ENCODE peak calls at places on chromosomes 12 and 14, in six cellular contexts. O is HepG2, H is GM12865, L is brain microvascular endothelial cell, D is fibroblast of lung, C is neural crest cell. J is an unnamed sample.

GRCh38 chr14:29668201-29668600 is 259.4 kb downstream of the PRKD1 start:
- DNase-seq in O (no peak), H (no peak), L (no peak), D (peak), C (no peak), J (no peak)

GRCh38 chr14:90409209-90409730 is 12.4 kb downstream of the CALM1 start:
- DNase-seq in O (no peak), H (no peak), L (peak), D (peak), C (no peak), J (peak)

GRCh38 chr14:102554835-102555819 is 37.3 kb upstream of the RCOR1 start:
- DNase-seq in O (no peak), H (peak), L (no peak), D (peak), C (peak), J (no peak)

GRCh38 chr12:54304187-54304810 is 3.5 kb upstream of the NFE2 start:
- DNase-seq in O (peak), H (no peak), L (no peak), D (peak), C (no peak), J (no peak)

GRCh38 chr14:74018029-74018703 is 922 bp downstream of the ENTPD5 start:
- DNase-seq in O (peak), H (no peak), L (no peak), D (peak), C (no peak), J (peak)

GRCh38 chr12:32698285-32698684 is 19.2 kb downstream of the DNM1L start:
- DNase-seq in O (no peak), H (no peak), L (no peak), D (no peak), C (no peak), J (no peak)

GRCh38 chr12:53123578-53124351 is 20.5 kb downstream of the SOAT2 start:
- DNase-seq in O (no peak), H (no peak), L (peak), D (peak), C (no peak), J (no peak)

GRCh38 chr14:94748667-94749347 is 21.1 kb downstream of the GSC start:
- DNase-seq in O (peak), H (peak), L (peak), D (no peak), C (peak), J (no peak)

GRCh38 chr12:103495158-103495782 is 498 bp downstream of the C12orf42 start:
- DNase-seq in O (no peak), H (peak), L (no peak), D (no peak), C (peak), J (no peak)

GRCh38 chr12:6183689-6184441 is 16.3 kb upstream of the CD9 start:
- DNase-seq in O (peak), H (no peak), L (no peak), D (peak), C (no peak), J (no peak)

GRCh38 chr14:31206536-31207286 is 882 bp downstream of the HECTD1 start:
- DNase-seq in O (peak), H (peak), L (peak), D (peak), C (peak), J (no peak)

GRCh38 chr12:6038160-6038559 is 86.3 kb downstream of the VWF start:
- DNase-seq in O (peak), H (peak), L (peak), D (peak), C (peak), J (peak)

GRCh38 chr12:122421263-122421814 is 1.1 kb downstream of the CLIP1 start:
- DNase-seq in O (peak), H (peak), L (peak), D (peak), C (no peak), J (no peak)

GRCh38 chr14:86022031-86022629 is 492.2 kb downstream of the FLRT2 start:
- DNase-seq in O (no peak), H (no peak), L (peak), D (peak), C (no peak), J (peak)

GRCh38 chr12:58629376-58629775 is 290.9 kb downstream of the LRIG3 start:
- DNase-seq in O (no peak), H (no peak), L (no peak), D (peak), C (no peak), J (peak)

GRCh38 chr12:89092297-89092696 is 260.0 kb downstream of the DUSP6 start:
- DNase-seq in O (no peak), H (no peak), L (no peak), D (no peak), C (no peak), J (no peak)

GRCh38 chr12:11836282-11836963 is 186.9 kb downstream of the ETV6 start:
- DNase-seq in O (no peak), H (peak), L (no peak), D (no peak), C (no peak), J (no peak)

GRCh38 chr12:6987956-6988573 is 17.4 kb downstream of the EMG1 start:
- DNase-seq in O (no peak), H (no peak), L (no peak), D (no peak), C (no peak), J (no peak)

GRCh38 chr12:64219135-64219534 is 3.0 kb downstream of the KICS2 start:
- DNase-seq in O (no peak), H (no peak), L (no peak), D (no peak), C (no peak), J (no peak)

GRCh38 chr12:15899282-15899870 is 11.8 kb upstream of the DERA start:
- DNase-seq in O (peak), H (peak), L (no peak), D (no peak), C (no peak), J (no peak)

GRCh38 chr12:82996168-82996812 is 309.6 kb downstream of the TMTC2 start:
- DNase-seq in O (no peak), H (peak), L (no peak), D (peak), C (no peak), J (no peak)

GRCh38 chr12:57106021-57106708 is 5.0 kb downstream of the STAT6 start:
- DNase-seq in O (no peak), H (no peak), L (no peak), D (no peak), C (no peak), J (no peak)

GRCh38 chr14:69868363-69868963 is 10.8 kb upstream of the SMOC1 start:
- DNase-seq in O (no peak), H (no peak), L (no peak), D (no peak), C (no peak), J (no peak)

GRCh38 chr12:124616394-124617343 is 49.3 kb upstream of the NCOR2 start:
- DNase-seq in O (no peak), H (no peak), L (no peak), D (no peak), C (no peak), J (no peak)

GRCh38 chr12:77617818-77618217 is 212.9 kb upstream of the NAV3 start:
- DNase-seq in O (no peak), H (no peak), L (no peak), D (no peak), C (no peak), J (no peak)

GRCh38 chr14:56099081-56099797 is 19.0 kb upstream of the PELI2 start:
- DNase-seq in O (peak), H (no peak), L (no peak), D (peak), C (no peak), J (no peak)

GRCh38 chr14:37118673-37119366 is 53.6 kb downstream of the SLC25A21 start:
- DNase-seq in O (no peak), H (no peak), L (no peak), D (no peak), C (no peak), J (no peak)

GRCh38 chr14:37122288-37122687 is 50.1 kb downstream of the SLC25A21 start:
- DNase-seq in O (peak), H (no peak), L (no peak), D (peak), C (no peak), J (peak)

GRCh38 chr14:37114559-37114958 is 57.8 kb downstream of the SLC25A21 start:
- DNase-seq in O (no peak), H (peak), L (no peak), D (no peak), C (no peak), J (no peak)

GRCh38 chr14:37114039-37114438 is 58.4 kb downstream of the SLC25A21 start:
- DNase-seq in O (no peak), H (no peak), L (no peak), D (peak), C (no peak), J (no peak)

DNA sequence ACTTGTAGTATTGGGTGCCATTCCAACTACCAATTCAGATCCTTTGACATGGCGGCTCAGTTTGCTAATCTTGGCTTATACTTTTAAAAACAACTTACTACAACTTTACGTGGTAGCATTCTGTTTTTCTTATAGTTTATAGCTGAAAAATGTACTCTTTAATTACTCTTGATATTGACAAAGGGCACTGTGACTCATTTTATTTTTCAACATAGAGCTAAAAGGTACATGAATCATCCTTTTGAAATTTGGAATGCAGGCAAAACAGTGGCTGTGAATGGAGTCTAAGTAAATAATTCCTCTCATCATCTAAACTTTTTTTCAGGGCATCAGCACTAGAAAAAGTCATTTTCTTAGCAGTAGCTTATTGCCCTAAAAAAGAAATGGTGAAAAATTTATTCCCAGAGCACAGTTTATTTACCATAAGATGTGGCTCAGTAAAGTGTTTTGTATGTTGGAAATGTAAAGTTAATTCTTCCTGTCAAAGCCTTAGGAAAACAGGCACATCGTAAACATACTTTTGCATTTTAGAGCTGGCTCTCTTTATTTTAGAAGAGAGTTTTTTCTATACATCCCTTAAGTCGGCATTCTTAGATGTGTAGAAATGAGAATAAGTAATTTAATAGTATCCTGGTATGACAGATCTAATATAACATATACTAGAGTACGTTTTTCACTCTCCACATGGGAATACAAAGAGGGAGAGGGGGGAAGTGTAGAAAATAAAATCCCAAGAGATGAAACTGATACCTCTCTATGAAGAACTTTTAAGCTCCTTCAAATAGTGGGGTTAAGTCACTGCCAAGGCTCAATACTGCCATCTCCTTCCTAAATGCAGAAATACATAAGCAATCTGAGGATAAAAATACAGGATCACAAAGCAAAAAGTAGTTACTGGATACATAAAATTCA is 55.2 kb downstream of the SLC25A21 start:
- DNase-seq in O (peak), H (no peak), L (peak), D (peak), C (no peak), J (peak)
- TF ChIP-seq CTCF in O (peak), H (no peak), L (peak), D (peak), C (no peak), J (peak)

DNA sequence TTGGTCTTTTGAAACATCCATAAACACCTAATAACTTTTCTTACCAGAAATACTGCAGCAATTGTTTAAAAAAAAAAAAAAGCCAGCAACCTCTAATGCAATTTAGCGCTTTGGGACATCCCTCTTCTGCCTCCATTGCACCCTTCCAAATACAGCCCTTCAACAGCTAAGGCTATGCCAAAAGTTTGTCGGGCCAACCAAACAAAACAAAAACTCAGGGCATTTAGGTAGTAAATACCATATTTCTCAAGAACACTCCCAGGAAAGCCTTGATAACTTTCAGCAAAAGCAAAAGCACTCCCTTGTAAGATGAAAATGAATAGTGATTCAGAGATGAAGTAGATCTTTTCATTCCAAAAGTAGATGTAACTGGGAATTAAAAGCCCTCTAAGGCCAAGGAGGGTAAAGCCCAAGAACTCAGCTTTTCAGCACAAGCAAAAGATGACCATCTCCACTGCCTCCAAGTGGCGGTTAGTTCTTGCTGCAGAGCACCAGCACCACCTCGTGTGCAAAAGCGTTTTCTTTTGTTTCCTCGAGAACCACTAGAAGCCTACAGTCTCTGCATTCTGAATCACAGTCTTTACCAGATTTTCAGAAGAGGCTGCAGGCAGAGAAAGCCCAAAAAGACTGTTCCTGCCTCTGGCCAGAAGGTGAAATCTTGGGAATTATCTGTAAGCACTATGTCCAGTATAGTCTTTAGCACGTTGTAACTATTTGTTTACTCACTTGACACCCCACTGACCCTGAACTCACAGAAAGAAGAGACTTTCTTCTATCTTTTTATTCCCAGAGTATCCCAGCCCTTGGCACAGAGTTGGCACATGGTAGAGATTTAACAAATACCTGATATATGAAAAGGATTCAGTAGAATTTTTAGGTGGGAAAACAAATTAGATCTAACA is 53.1 kb downstream of the SIX6 start:
- DNase-seq in O (peak), H (peak), L (peak), D (peak), C (peak), J (peak)
- TF ChIP-seq CTCF in O (peak), H (peak), L (peak), D (peak), C (peak), J (peak)

GRCh38 chr12:112303004-112303403 is 79.2 kb downstream of the HECTD4 start:
- DNase-seq in O (no peak), H (peak), L (peak), D (peak), C (no peak), J (peak)
- TF ChIP-seq CTCF in O (no peak), H (no peak), L (no peak), D (no peak), C (no peak), J (no peak)

GRCh38 chr12:71938728-71939385 is at the start of gene TPH2:
- DNase-seq in O (peak), H (peak), L (peak), D (peak), C (peak), J (peak)
- TF ChIP-seq CTCF in O (peak), H (peak), L (peak), D (peak), C (peak), J (peak)

GRCh38 chr12:51536159-51536558 is 54.9 kb upstream of the SCN8A start:
- DNase-seq in O (no peak), H (no peak), L (no peak), D (peak), C (no peak), J (no peak)
- TF ChIP-seq CTCF in O (no peak), H (no peak), L (peak), D (peak), C (peak), J (peak)

J was measured in astrocyte of the cerebellum.